ENCODE peak calls at places on chromosomes 6 and 20, in seven cellular contexts. K, N, P, U, Q, E and C are unnamed samples. For H3K27me3, the result is how much of the 10 kb centered on the place peaks cover.

GRCh38 chr20:40173877-40174276 is 515.2 kb downstream of the MAFB start:
- DNase-seq in K (peak), N (no peak), P (no peak), U (no peak), Q (no peak), E (no peak), C (peak)

GRCh38 chr6:35943390-35943789 is 22.5 kb upstream of the SRPK1 start:
- DNase-seq in K (no peak), N (no peak), P (no peak), U (no peak), Q (no peak), E (no peak), C (no peak)

GRCh38 chr20:32168184-32168910 is 39.2 kb downstream of the PLAGL2 start:
- DNase-seq in K (peak), N (no peak), P (no peak), U (peak), Q (no peak), E (peak), C (no peak)

GRCh38 chr6:53800976-53801375 is 6.2 kb downstream of the LRRC1 start:
- DNase-seq in K (no peak), N (no peak), P (no peak), U (no peak), Q (no peak), E (no peak), C (no peak)

GRCh38 chr6:160795716-160796115 is 93.7 kb downstream of the PLG start:
- DNase-seq in K (no peak), N (no peak), P (no peak), U (no peak), Q (no peak), E (no peak), C (no peak)

GRCh38 chr20:6418732-6419131 is 295.9 kb upstream of the FERMT1 start:
- DNase-seq in K (no peak), N (no peak), P (no peak), U (no peak), Q (no peak), E (peak), C (no peak)

GRCh38 chr20:1669304-1669703 is 11.7 kb upstream of the SIRPG start:
- DNase-seq in K (no peak), N (no peak), P (no peak), U (no peak), Q (no peak), E (no peak), C (no peak)

GRCh38 chr20:62117658-62118057 is 4.6 kb upstream of the LSM14B start:
- DNase-seq in K (peak), N (no peak), P (no peak), U (no peak), Q (no peak), E (no peak), C (peak)

GRCh38 chr20:44601801-44602204 is 19.4 kb downstream of the PKIG start:
- DNase-seq in K (peak), N (no peak), P (no peak), U (peak), Q (no peak), E (peak), C (peak)

GRCh38 chr6:154404791-154405400 is 48.3 kb upstream of the IPCEF1 start:
- DNase-seq in K (no peak), N (no peak), P (no peak), U (no peak), Q (no peak), E (peak), C (no peak)

GRCh38 chr6:144582939-144583613 is 297.9 kb downstream of the UTRN start:
- DNase-seq in K (peak), N (no peak), P (peak), U (no peak), Q (peak), E (no peak), C (no peak)

GRCh38 chr20:5203380-5203779 is 76.6 kb downstream of the CDS2 start:
- DNase-seq in K (no peak), N (no peak), P (no peak), U (no peak), Q (no peak), E (no peak), C (no peak)

GRCh38 chr20:8431538-8432434 is 299.7 kb downstream of the PLCB1 start:
- DNase-seq in K (no peak), N (no peak), P (no peak), U (no peak), Q (peak), E (no peak), C (no peak)

GRCh38 chr20:18276821-18277220 is 11.5 kb upstream of the ZNF133 start:
- DNase-seq in K (peak), N (peak), P (peak), U (no peak), Q (peak), E (peak), C (no peak)

GRCh38 chr6:38702471-38703397 is at the start of gene GLO1:
- DNase-seq in K (peak), N (peak), P (peak), U (peak), Q (peak), E (peak), C (peak)

GRCh38 chr6:21079468-21080048 is 514.0 kb upstream of the SOX4 start:
- DNase-seq in K (no peak), N (no peak), P (no peak), U (no peak), Q (no peak), E (peak), C (no peak)

GRCh38 chr6:38012573-38012972 is 193.0 kb downstream of the ZFAND3 start:
- DNase-seq in K (no peak), N (peak), P (no peak), U (no peak), Q (no peak), E (peak), C (no peak)

DNA sequence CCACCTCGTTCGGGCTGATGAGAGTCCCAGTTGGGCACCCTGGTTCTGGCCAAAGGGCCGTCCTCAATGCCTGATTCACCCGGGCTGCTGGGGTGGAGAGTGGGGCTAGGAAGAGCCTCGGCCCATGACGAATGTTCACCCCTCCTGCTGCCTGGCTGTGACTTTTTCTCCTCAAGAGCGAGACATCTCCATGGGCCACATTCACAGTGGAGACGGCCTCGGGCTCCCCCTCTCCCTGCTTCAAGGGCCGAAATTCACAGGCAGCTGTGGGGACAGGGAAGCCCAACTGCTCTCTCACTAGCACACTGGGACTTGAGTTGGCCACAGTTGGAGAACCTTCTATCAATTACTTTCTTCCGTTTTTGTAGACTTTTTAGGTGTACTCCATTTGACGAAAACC is 138.0 kb downstream of the SYNDIG1 start:
- DNase-seq in K (no peak), N (no peak), P (no peak), U (no peak), Q (no peak), E (no peak), C (no peak)
- H3K27me3 ChIP-seq in K (under half), N (under half), P (under half), U (under half), Q (under half), E (under half), C (under half)

DNA sequence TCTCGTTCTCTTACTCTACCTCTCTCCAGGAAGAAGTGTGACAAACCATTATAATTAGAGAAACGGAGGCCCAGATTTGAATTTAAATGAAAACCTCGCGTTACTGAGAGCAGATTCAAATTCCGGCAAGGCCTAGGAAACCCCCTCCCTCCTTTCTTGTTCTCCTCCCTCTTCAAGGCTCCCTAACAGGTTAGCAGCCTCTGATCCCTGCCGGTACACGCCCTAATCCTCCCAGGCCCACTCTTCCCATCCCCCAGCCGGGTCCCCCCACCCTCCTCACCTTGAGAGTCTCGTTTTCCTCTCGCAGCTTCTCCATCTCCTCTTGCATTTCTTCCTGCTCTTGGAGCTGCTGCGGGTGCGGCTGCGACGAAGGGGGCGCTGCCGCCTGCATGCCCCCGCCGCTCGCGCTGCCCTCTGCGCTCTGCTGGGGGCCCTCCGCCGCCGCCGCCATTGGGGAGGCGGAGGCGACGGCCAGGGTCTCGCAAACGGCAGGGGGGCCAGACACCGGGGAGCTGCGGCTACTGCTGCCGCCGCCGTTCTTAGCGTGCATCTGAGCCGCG is 3.8 kb downstream of the MTCL3 start:
- DNase-seq in K (no peak), N (no peak), P (no peak), U (no peak), Q (no peak), E (peak), C (no peak)
- H3K27me3 ChIP-seq in K (under half), N (under half), P (under half), U (under half), Q (under half), E (under half), C (under half)

GRCh38 chr20:46257887-46258286 is 50.4 kb downstream of the CDH22 start:
- DNase-seq in K (no peak), N (no peak), P (no peak), U (no peak), Q (no peak), E (no peak), C (no peak)
- H3K27me3 ChIP-seq in K (under half), N (under half), P (half or more), U (half or more), Q (under half), E (under half), C (under half)

DNA sequence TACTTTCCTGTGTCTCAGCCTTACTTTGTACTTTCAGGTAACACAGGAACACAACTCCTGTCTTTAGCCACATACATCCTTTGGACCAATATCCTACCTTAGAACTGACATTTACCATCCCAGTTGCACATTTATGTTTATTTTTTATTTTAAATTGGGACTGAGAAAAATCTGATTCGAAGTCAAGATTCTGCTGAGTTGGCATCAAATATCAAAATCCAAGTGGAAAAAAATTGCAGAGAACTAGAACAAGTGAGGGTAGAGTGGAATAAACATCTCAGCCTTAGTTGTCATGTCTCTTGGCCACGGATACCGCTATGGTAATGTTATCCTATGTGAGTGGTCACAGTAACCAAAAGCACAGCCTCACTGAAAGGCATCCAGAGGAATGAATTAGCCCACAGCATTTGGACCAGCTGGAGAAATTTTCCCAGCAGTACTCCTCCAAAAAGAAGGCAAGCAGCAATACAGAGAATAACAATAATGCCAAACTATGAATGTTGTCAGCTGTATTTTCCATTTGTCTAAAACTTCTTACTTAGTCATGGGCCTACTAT is 17.6 kb upstream of the EYA4 start:
- DNase-seq in K (no peak), N (no peak), P (no peak), U (no peak), Q (no peak), E (no peak), C (no peak)
- H3K27me3 ChIP-seq in K (under half), N (under half), P (under half), U (under half), Q (under half), E (under half), C (under half)

GRCh38 chr6:149777624-149778023 is 28.1 kb downstream of the PCMT1 start:
- DNase-seq in K (no peak), N (no peak), P (no peak), U (no peak), Q (no peak), E (no peak), C (no peak)

GRCh38 chr6:149771185-149771584 is 21.6 kb downstream of the PCMT1 start:
- DNase-seq in K (no peak), N (no peak), P (no peak), U (no peak), Q (no peak), E (no peak), C (no peak)

GRCh38 chr6:149766156-149766768 is 16.7 kb downstream of the PCMT1 start:
- DNase-seq in K (no peak), N (no peak), P (no peak), U (no peak), Q (no peak), E (peak), C (no peak)

GRCh38 chr6:149769676-149770075 is 20.1 kb downstream of the PCMT1 start:
- DNase-seq in K (no peak), N (no peak), P (no peak), U (no peak), Q (no peak), E (no peak), C (no peak)

DNA sequence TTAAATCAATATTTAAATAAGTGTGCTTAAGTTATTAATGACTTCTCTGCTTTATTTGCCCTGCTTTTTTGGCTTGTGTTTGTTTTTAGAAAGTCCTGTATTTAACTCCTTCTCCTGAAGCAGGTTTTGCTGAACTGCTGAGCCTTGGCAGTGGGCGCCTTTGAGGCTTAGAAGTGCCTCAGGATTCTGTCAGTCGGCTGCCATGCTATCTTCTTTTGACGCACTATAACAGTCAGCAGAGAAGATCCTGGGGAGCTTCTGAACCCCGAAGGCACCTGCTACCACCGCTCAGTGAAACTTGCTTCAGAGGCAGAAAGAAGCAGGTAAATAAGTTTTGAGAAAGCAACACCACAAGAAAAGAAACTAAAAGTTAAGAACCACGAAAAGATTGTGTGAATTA is 22.4 kb downstream of the PCMT1 start:
- DNase-seq in K (no peak), N (no peak), P (no peak), U (no peak), Q (no peak), E (no peak), C (no peak)
- H3K27me3 ChIP-seq in K (under half), N (under half), P (under half), U (under half), Q (under half), E (under half), C (under half)

DNA sequence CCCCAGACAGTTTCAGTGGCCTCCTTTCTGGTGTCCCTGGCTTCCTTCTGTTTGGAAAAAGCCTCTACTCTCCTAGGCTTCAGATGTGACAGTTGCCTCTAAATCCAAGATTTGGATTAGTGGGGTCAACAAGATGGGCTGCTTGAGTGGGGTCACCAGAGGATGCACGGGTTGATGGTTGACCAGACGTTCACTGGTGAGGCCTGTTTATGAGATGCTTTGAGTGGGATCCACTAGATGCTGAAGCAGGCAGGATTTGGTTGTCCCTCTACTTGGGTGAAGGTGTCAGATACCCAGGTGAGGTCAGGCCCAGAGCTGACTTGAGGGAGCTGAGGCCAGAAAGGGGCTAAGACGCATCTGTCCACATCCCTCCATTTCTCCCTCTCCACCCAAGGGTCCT is 8.1 kb upstream of the DLGAP4 start:
- DNase-seq in K (no peak), N (no peak), P (no peak), U (no peak), Q (no peak), E (no peak), C (no peak)
- H3K27me3 ChIP-seq in K (under half), N (under half), P (half or more), U (half or more), Q (under half), E (under half), C (under half)

DNA sequence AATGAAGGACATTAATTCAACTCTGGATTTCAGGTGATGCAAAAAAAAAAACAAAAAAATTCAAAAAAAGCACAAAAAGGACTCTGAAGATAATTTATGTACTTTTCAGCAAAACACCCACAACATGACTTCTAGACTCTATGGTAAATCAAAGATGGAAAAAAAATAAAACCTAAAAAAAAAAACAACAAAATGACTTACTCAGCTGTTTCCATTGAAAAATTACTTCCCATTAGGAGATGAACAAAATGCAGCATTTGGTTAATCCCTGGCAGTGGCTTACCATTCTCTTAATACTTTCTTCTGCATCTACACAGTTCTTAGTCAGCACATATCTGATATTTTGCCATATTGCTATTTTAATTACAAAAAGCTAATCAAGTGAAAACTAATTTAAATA is 572.6 kb downstream of the PRKN start:
- DNase-seq in K (no peak), N (no peak), P (no peak), U (no peak), Q (no peak), E (no peak), C (no peak)
- H3K27me3 ChIP-seq in K (under half), N (under half), P (under half), U (under half), Q (under half), E (under half), C (under half)

GRCh38 chr6:27260339-27260738 is 12.8 kb downstream of the PRSS16 start:
- DNase-seq in K (no peak), N (no peak), P (no peak), U (no peak), Q (no peak), E (no peak), C (no peak)
- H3K27me3 ChIP-seq in K (under half), N (under half), P (half or more), U (half or more), Q (under half), E (under half), C (under half)

DNA sequence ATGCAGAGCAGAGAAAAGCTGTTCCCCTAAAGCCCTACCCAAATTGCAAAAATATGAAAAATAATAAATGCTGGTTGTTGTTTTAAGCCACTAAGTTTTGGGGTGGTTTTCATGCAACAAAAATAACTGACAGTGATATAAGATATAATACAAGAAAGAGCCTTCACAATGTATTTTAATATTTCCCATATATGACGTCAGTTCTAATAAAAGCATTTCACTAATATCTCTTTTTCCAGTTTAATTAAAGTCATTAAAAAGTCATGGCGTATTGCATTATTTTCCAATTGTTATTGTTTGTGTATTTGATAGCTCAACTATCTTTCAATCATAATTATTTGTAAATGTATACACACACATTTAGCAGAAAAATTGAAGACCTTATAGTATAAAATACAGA is 134.7 kb upstream of the EPHA7 start:
- DNase-seq in K (no peak), N (no peak), P (no peak), U (no peak), Q (no peak), E (no peak), C (no peak)
- H3K27me3 ChIP-seq in K (under half), N (under half), P (under half), U (under half), Q (under half), E (under half), C (under half)

GRCh38 chr6:33008944-33009861 is at the start of gene HLA-DOA:
- DNase-seq in K (peak), N (peak), P (no peak), U (no peak), Q (no peak), E (peak), C (no peak)

GRCh38 chr6:33001685-33002084 is 7.7 kb downstream of the HLA-DOA start:
- DNase-seq in K (no peak), N (no peak), P (no peak), U (no peak), Q (no peak), E (no peak), C (no peak)

GRCh38 chr6:33007831-33008395 is 1.5 kb downstream of the HLA-DOA start:
- DNase-seq in K (no peak), N (no peak), P (no peak), U (no peak), Q (no peak), E (no peak), C (no peak)

GRCh38 chr6:33000053-33000452 is 9.3 kb downstream of the HLA-DOA start:
- DNase-seq in K (no peak), N (no peak), P (no peak), U (no peak), Q (no peak), E (no peak), C (no peak)

DNA sequence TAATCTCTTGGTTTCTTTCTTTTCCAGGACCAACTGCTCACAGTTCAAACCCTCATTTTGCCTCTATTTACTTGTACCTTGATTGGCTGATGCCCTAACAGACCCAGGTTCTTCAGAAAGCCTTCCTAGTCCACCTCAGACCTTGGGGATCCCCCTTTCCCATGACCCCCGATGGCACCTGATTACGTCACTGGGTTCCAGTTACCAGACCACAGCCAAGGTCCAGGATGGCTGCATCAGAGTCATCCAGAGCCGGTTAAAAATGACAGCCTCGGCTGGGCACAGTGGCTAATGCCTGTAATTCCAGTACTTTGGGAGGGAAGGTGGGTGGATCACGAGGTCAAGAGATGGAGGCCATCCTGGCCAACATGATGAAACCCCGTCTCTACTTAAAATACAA is 4.5 kb downstream of the HLA-DOA start:
- DNase-seq in K (no peak), N (no peak), P (no peak), U (no peak), Q (no peak), E (no peak), C (no peak)
- H3K27me3 ChIP-seq in K (under half), N (under half), P (under half), U (half or more), Q (under half), E (under half), C (under half)